ENCODE peak calls at places on chromosomes 6 and 20, in four cellular contexts. One of them, this sample, is unnamed.

GRCh38 chr6:21742238-21742660 is 148.7 kb downstream of the SOX4 start:
- DNase-seq in GM23248: peak
- DNase-seq in fibroblast of lung: peak
- DNase-seq in MM.1S: no peak
- DNase-seq in this sample: no peak

GRCh38 chr20:7171911-7172310 is 404.4 kb downstream of the BMP2 start:
- DNase-seq in GM23248: peak
- DNase-seq in fibroblast of lung: peak
- DNase-seq in MM.1S: no peak
- DNase-seq in this sample: no peak

GRCh38 chr20:61817061-61817460 is 248.6 kb downstream of the TAF4 start:
- DNase-seq in GM23248: no peak
- DNase-seq in fibroblast of lung: no peak
- DNase-seq in MM.1S: no peak
- DNase-seq in this sample: no peak

GRCh38 chr6:32816746-32817204 is at the start of gene HLA-DOB:
- DNase-seq in GM23248: peak
- DNase-seq in fibroblast of lung: peak
- DNase-seq in MM.1S: peak
- DNase-seq in this sample: no peak

GRCh38 chr6:121443953-121444590 is 8.6 kb downstream of the GJA1 start:
- DNase-seq in GM23248: peak
- DNase-seq in fibroblast of lung: peak
- DNase-seq in MM.1S: no peak
- DNase-seq in this sample: no peak

GRCh38 chr6:5191222-5191621 is 69.5 kb downstream of the LYRM4 start:
- DNase-seq in GM23248: no peak
- DNase-seq in fibroblast of lung: peak
- DNase-seq in MM.1S: no peak
- DNase-seq in this sample: no peak

GRCh38 chr6:15623282-15624116 is 39.3 kb downstream of the DTNBP1 start:
- DNase-seq in GM23248: peak
- DNase-seq in fibroblast of lung: no peak
- DNase-seq in MM.1S: peak
- DNase-seq in this sample: no peak

GRCh38 chr20:53547664-53548239 is 45.9 kb downstream of the ZNF217 start:
- DNase-seq in GM23248: peak
- DNase-seq in fibroblast of lung: peak
- DNase-seq in MM.1S: peak
- DNase-seq in this sample: peak

GRCh38 chr6:24692851-24693592 is 25.9 kb downstream of the C6orf62 start:
- DNase-seq in GM23248: no peak
- DNase-seq in fibroblast of lung: no peak
- DNase-seq in MM.1S: no peak
- DNase-seq in this sample: no peak

GRCh38 chr20:10447028-10447427 is 11.9 kb downstream of the SLX4IP start:
- DNase-seq in GM23248: peak
- DNase-seq in fibroblast of lung: peak
- DNase-seq in MM.1S: peak
- DNase-seq in this sample: no peak

GRCh38 chr6:110538416-110539060 is 62.1 kb upstream of the SLC22A16 start:
- DNase-seq in GM23248: no peak
- DNase-seq in fibroblast of lung: no peak
- DNase-seq in MM.1S: no peak
- DNase-seq in this sample: no peak

GRCh38 chr20:2768632-2769015 is 31.8 kb downstream of the CPXM1 start:
- DNase-seq in GM23248: no peak
- DNase-seq in fibroblast of lung: no peak
- DNase-seq in MM.1S: no peak
- DNase-seq in this sample: no peak

GRCh38 chr20:12113075-12113467 is 195.4 kb downstream of the BTBD3 start:
- DNase-seq in GM23248: no peak
- DNase-seq in fibroblast of lung: no peak
- DNase-seq in MM.1S: no peak
- DNase-seq in this sample: no peak

GRCh38 chr6:99330159-99330558 is 19.3 kb downstream of the FAXC start:
- DNase-seq in GM23248: peak
- DNase-seq in fibroblast of lung: peak
- DNase-seq in MM.1S: peak
- DNase-seq in this sample: peak

GRCh38 chr20:13452470-13453124 is 186.1 kb downstream of the TASP1 start:
- DNase-seq in GM23248: no peak
- DNase-seq in fibroblast of lung: no peak
- DNase-seq in MM.1S: no peak
- DNase-seq in this sample: no peak

GRCh38 chr20:5216663-5217062 is 89.9 kb downstream of the CDS2 start:
- DNase-seq in GM23248: no peak
- DNase-seq in fibroblast of lung: no peak
- DNase-seq in MM.1S: no peak
- DNase-seq in this sample: no peak

GRCh38 chr6:33772902-33773472 is 15.9 kb downstream of the LEMD2 start:
- DNase-seq in GM23248: no peak
- DNase-seq in fibroblast of lung: no peak
- DNase-seq in MM.1S: no peak
- DNase-seq in this sample: no peak

GRCh38 chr6:119233327-119233984 is 116.1 kb downstream of the MAN1A1 start:
- DNase-seq in GM23248: no peak
- DNase-seq in fibroblast of lung: no peak
- DNase-seq in MM.1S: no peak
- DNase-seq in this sample: no peak

GRCh38 chr6:103797738-103798137 is 1062.0 kb downstream of the HACE1 start:
- DNase-seq in GM23248: peak
- DNase-seq in fibroblast of lung: no peak
- DNase-seq in MM.1S: peak
- DNase-seq in this sample: no peak

GRCh38 chr6:123962508-123962907 is 158.8 kb downstream of the NKAIN2 start:
- DNase-seq in GM23248: no peak
- DNase-seq in fibroblast of lung: no peak
- DNase-seq in MM.1S: no peak
- DNase-seq in this sample: no peak

GRCh38 chr6:156919370-156919769 is 142.2 kb downstream of the ARID1B start:
- DNase-seq in GM23248: no peak
- DNase-seq in fibroblast of lung: no peak
- DNase-seq in MM.1S: no peak
- DNase-seq in this sample: no peak

GRCh38 chr6:113411006-113411405 is 446.1 kb upstream of the MARCKS start:
- DNase-seq in GM23248: peak
- DNase-seq in fibroblast of lung: no peak
- DNase-seq in MM.1S: no peak
- DNase-seq in this sample: no peak

GRCh38 chr6:170545405-170545804 is 7.7 kb downstream of the PSMB1 start:
- DNase-seq in GM23248: no peak
- DNase-seq in fibroblast of lung: peak
- DNase-seq in MM.1S: no peak
- DNase-seq in this sample: no peak

GRCh38 chr20:3543901-3544507 is 73.2 kb downstream of the ATRN start:
- DNase-seq in GM23248: peak
- DNase-seq in fibroblast of lung: peak
- DNase-seq in MM.1S: no peak
- DNase-seq in this sample: no peak

GRCh38 chr6:110357696-110358535 is at the start of gene METTL24:
- DNase-seq in GM23248: peak
- DNase-seq in fibroblast of lung: no peak
- DNase-seq in MM.1S: no peak
- DNase-seq in this sample: peak

GRCh38 chr6:111061493-111061892 is 25.8 kb upstream of the SLC16A10 start:
- DNase-seq in GM23248: peak
- DNase-seq in fibroblast of lung: peak
- DNase-seq in MM.1S: no peak
- DNase-seq in this sample: no peak

GRCh38 chr6:131613296-131613925 is 14.6 kb downstream of the MED23 start:
- DNase-seq in GM23248: no peak
- DNase-seq in fibroblast of lung: no peak
- DNase-seq in MM.1S: no peak
- DNase-seq in this sample: no peak

GRCh38 chr6:131615275-131615674 is 12.8 kb downstream of the MED23 start:
- DNase-seq in GM23248: no peak
- DNase-seq in fibroblast of lung: no peak
- DNase-seq in MM.1S: peak
- DNase-seq in this sample: no peak
- H3K9ac ChIP-seq in GM23248: no peak
- H3K9ac ChIP-seq in fibroblast of lung: no peak
- H3K9ac ChIP-seq in MM.1S: no peak
- H3K9ac ChIP-seq in this sample: no peak

GRCh38 chr6:142945071-142945445 is at the start of gene HIVEP2:
- DNase-seq in GM23248: peak
- DNase-seq in fibroblast of lung: peak
- DNase-seq in MM.1S: peak
- DNase-seq in this sample: peak

GRCh38 chr6:142946924-142947701 is 2.1 kb upstream of the HIVEP2 start:
- DNase-seq in GM23248: peak
- DNase-seq in fibroblast of lung: peak
- DNase-seq in MM.1S: peak
- DNase-seq in this sample: peak

GRCh38 chr6:142946181-142946923 is 1.4 kb upstream of the HIVEP2 start:
- DNase-seq in GM23248: peak
- DNase-seq in fibroblast of lung: peak
- DNase-seq in MM.1S: peak
- DNase-seq in this sample: peak

GRCh38 chr6:142944126-142945066 is 580 bp downstream of the HIVEP2 start:
- DNase-seq in GM23248: peak
- DNase-seq in fibroblast of lung: peak
- DNase-seq in MM.1S: peak
- DNase-seq in this sample: peak

GRCh38 chr6:142945446-142946180 is 637 bp upstream of the HIVEP2 start:
- DNase-seq in GM23248: peak
- DNase-seq in fibroblast of lung: no peak
- DNase-seq in MM.1S: peak
- DNase-seq in this sample: peak
- H3K4me3 ChIP-seq in GM23248: peak
- H3K4me3 ChIP-seq in fibroblast of lung: peak
- H3K4me3 ChIP-seq in MM.1S: peak
- H3K4me3 ChIP-seq in this sample: peak

DNA sequence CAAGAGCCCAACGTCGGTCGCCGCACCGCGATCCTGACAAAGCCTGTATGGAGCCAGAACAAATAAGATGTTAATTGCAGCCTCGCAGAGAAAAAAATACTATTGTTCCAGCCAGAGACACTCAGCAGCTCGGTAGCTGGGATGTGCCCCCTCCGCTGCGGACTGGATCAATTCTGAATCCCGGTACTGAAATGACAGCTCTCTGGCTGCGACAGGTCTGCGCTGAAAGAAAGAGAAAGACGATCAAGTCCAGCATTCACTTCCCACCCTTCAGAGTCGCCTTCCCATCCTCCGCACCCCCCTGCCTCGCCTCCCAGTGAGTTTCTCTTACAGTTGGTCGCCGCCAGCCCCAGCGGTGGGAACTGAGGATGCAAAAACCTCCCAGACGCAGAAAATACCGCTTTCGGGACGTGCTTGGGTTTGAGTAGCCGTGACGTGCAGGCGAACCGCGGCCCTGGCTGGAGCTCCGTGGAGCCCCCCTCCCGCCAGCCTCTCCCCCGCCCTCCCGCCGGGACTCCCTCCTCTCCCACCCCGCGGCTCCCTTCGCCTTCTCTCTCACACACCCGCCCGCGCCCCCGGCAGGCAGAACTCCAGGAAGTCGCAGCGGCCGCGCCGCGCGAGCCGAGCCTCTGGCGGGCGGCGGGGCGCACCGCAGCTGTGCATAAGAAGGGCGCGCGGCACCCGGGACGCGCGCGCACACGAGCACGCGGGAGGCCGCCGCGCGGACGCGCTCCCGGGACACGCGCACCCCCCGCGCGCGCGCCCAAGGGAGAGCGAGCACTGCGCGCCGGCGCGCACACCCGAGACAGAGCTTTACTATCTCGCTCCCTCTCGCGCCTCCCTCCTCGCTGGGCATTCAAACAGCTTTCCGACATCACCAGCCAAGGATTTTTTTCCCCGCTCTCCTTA is at the start of gene ADGRB3:
- DNase-seq in GM23248: peak
- DNase-seq in fibroblast of lung: peak
- DNase-seq in MM.1S: peak
- DNase-seq in this sample: peak
- H3K9ac ChIP-seq in GM23248: no peak
- H3K9ac ChIP-seq in fibroblast of lung: no peak
- H3K9ac ChIP-seq in MM.1S: peak
- H3K9ac ChIP-seq in this sample: peak

DNA sequence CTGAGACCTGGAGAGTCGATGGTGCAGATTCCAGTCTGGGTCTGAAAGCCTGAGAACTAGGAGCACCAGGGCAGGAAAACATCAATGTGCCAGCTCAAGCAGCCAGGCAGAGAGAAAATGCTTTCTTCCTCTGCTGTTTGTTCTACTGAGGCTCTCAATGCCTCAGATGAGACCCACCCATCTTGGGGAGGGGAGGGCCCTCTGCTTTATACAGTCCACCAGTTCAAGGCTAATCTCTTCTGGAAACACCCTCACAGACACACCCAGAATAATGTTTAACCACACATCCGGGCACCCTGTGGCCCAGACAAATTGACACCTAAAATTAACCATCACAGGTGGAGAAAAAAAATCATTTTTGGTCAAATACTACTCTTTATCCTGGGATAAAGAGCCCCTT is 89.3 kb upstream of the SLC22A23 start:
- DNase-seq in GM23248: no peak
- DNase-seq in fibroblast of lung: no peak
- DNase-seq in MM.1S: no peak
- DNase-seq in this sample: no peak
- H3K4me3 ChIP-seq in GM23248: no peak
- H3K4me3 ChIP-seq in fibroblast of lung: no peak
- H3K4me3 ChIP-seq in MM.1S: no peak
- H3K4me3 ChIP-seq in this sample: no peak

GRCh38 chr6:127457444-127458064 is 1.6 kb downstream of the KIAA0408 start:
- DNase-seq in GM23248: peak
- DNase-seq in fibroblast of lung: peak
- DNase-seq in MM.1S: no peak
- DNase-seq in this sample: no peak

GRCh38 chr6:127458817-127459216 is 372 bp downstream of the KIAA0408 start:
- DNase-seq in GM23248: peak
- DNase-seq in fibroblast of lung: peak
- DNase-seq in MM.1S: no peak
- DNase-seq in this sample: no peak

GRCh38 chr6:127459231-127459641 is at the start of gene KIAA0408:
- DNase-seq in GM23248: peak
- DNase-seq in fibroblast of lung: peak
- DNase-seq in MM.1S: no peak
- DNase-seq in this sample: peak

GRCh38 chr6:127460465-127460864 is 1.3 kb upstream of the KIAA0408 start:
- DNase-seq in GM23248: no peak
- DNase-seq in fibroblast of lung: no peak
- DNase-seq in MM.1S: no peak
- DNase-seq in this sample: no peak

GRCh38 chr6:127458190-127458589 is 999 bp downstream of the KIAA0408 start:
- DNase-seq in GM23248: peak
- DNase-seq in fibroblast of lung: no peak
- DNase-seq in MM.1S: no peak
- DNase-seq in this sample: no peak
- H3K9ac ChIP-seq in GM23248: no peak
- H3K9ac ChIP-seq in fibroblast of lung: no peak
- H3K9ac ChIP-seq in MM.1S: no peak
- H3K9ac ChIP-seq in this sample: no peak

This sample was measured in endodermal cell.